ENCODE peak calls at places on chromosomes 4 and X, in nine cellular contexts. W, C, B, M, X, F, T, Y and J are unnamed samples.

GRCh38 chr4:304987-305680 is at the start of gene ZNF732:
- DNase-seq in Y (peak), B (peak), M (no peak), C (peak), X (no peak), T (peak), W (peak), F (no peak), J (no peak)

GRCh38 chr4:101527186-101527585 is 179.9 kb upstream of the PPP3CA start:
- DNase-seq in T (no peak), F (no peak), B (no peak), X (peak), W (no peak), Y (no peak), M (no peak), C (no peak), J (no peak)

GRCh38 chr4:26044524-26044923 is 130.5 kb downstream of the SMIM20 start:
- DNase-seq in X (no peak), Y (no peak), T (no peak), F (no peak), B (no peak), W (no peak), M (no peak), C (no peak), J (no peak)

GRCh38 chr4:108690738-108691137 is 40.3 kb downstream of the OSTC start:
- DNase-seq in M (no peak), F (no peak), T (no peak), Y (no peak), W (no peak), C (no peak), B (no peak), X (no peak), J (no peak)

GRCh38 chr4:142314686-142315085 is 531.4 kb downstream of the INPP4B start:
- DNase-seq in T (peak), X (no peak), M (no peak), B (no peak), W (no peak), F (no peak), Y (no peak), C (no peak), J (no peak)

GRCh38 chrX:21972721-21973120 is 32.2 kb downstream of the SMS start:
- DNase-seq in X (no peak), C (peak), F (no peak), T (no peak), W (peak), B (no peak), Y (no peak), M (no peak), J (peak)

GRCh38 chrX:19091596-19091995 is 30.7 kb downstream of the ADGRG2 start:
- DNase-seq in X (no peak), B (no peak), W (no peak), M (no peak), C (no peak), F (no peak), Y (no peak), T (no peak), J (no peak)

GRCh38 chr4:105352826-105353225 is 121.0 kb downstream of the PPA2 start:
- DNase-seq in B (no peak), W (no peak), Y (no peak), T (no peak), F (no peak), X (peak), C (no peak), M (no peak), J (no peak)

GRCh38 chr4:42331914-42332368 is 65.3 kb upstream of the SHISA3 start:
- DNase-seq in B (no peak), T (no peak), Y (no peak), C (peak), W (peak), X (no peak), M (peak), F (no peak), J (no peak)

GRCh38 chrX:134684956-134685355 is 26.7 kb upstream of the PLAC1 start:
- DNase-seq in X (no peak), C (no peak), B (no peak), Y (no peak), M (no peak), T (no peak), W (no peak), F (no peak), J (no peak)

GRCh38 chr4:67751260-67751659 is 2.9 kb downstream of the GNRHR start:
- DNase-seq in Y (no peak), F (no peak), X (no peak), T (no peak), W (peak), M (no peak), B (no peak), C (no peak), J (no peak)

GRCh38 chr4:11675051-11675800 is 246.5 kb upstream of the HS3ST1 start:
- DNase-seq in W (no peak), Y (no peak), T (no peak), M (no peak), F (no peak), X (no peak), B (no peak), C (no peak), J (no peak)

GRCh38 chr4:85807247-85807915 is 332.4 kb downstream of the ARHGAP24 start:
- DNase-seq in T (no peak), C (peak), W (peak), M (no peak), B (no peak), Y (no peak), F (no peak), X (no peak), J (no peak)

GRCh38 chrX:39670281-39670680 is 427.5 kb downstream of the BCOR start:
- DNase-seq in M (no peak), Y (no peak), F (no peak), B (no peak), T (no peak), C (no peak), X (no peak), W (no peak), J (no peak)

GRCh38 chrX:38654302-38654701 is 93.0 kb downstream of the TSPAN7 start:
- DNase-seq in W (peak), M (peak), X (no peak), B (no peak), C (no peak), F (peak), T (peak), Y (no peak), J (peak)

GRCh38 chr4:25308761-25309160 is 3.8 kb upstream of the ZCCHC4 start:
- DNase-seq in X (no peak), B (no peak), W (no peak), Y (no peak), C (no peak), T (no peak), F (peak), M (no peak), J (no peak)

GRCh38 chr4:65968873-65969272 is 298.6 kb upstream of the EPHA5 start:
- DNase-seq in T (no peak), X (no peak), Y (no peak), F (peak), B (no peak), M (no peak), W (no peak), C (no peak), J (no peak)

GRCh38 chr4:86918539-86919072 is 16.2 kb upstream of the AFF1 start:
- DNase-seq in T (no peak), F (peak), Y (no peak), W (no peak), X (no peak), B (no peak), C (no peak), M (no peak), J (peak)

GRCh38 chr4:31768756-31769155 is 1048.6 kb downstream of the PCDH7 start:
- DNase-seq in W (no peak), X (no peak), F (no peak), B (no peak), C (no peak), T (no peak), M (no peak), Y (no peak), J (no peak)

GRCh38 chr4:56909083-56909981 is 1.6 kb downstream of the REST start:
- DNase-seq in T (peak), B (peak), F (peak), C (peak), X (no peak), M (no peak), Y (no peak), W (peak), J (peak)

GRCh38 chrX:40543661-40544328 is 37.0 kb upstream of the ATP6AP2 start:
- DNase-seq in F (peak), T (peak), B (no peak), X (peak), M (peak), C (no peak), Y (no peak), W (peak), J (peak)

GRCh38 chrX:80138938-80139337 is 124.4 kb downstream of the TBX22 start:
- DNase-seq in X (no peak), Y (no peak), W (no peak), B (no peak), M (no peak), C (no peak), T (no peak), F (no peak), J (no peak)

GRCh38 chr4:103075435-103075893 is 1.1 kb downstream of the SLC9B2 start:
- DNase-seq in F (peak), M (peak), X (no peak), W (peak), B (no peak), T (no peak), Y (no peak), C (no peak), J (peak)

GRCh38 chr4:114137984-114138383 is 158.5 kb upstream of the ARSJ start:
- DNase-seq in M (no peak), T (no peak), C (no peak), X (no peak), B (no peak), Y (no peak), F (no peak), W (no peak), J (no peak)

GRCh38 chr4:114132199-114132598 is 152.8 kb upstream of the ARSJ start:
- DNase-seq in X (no peak), M (no peak), T (no peak), F (no peak), Y (no peak), C (no peak), W (no peak), B (no peak), J (no peak)

GRCh38 chr4:114136067-114136466 is 156.6 kb upstream of the ARSJ start:
- DNase-seq in B (no peak), Y (no peak), F (no peak), W (peak), M (no peak), X (no peak), C (no peak), T (no peak), J (no peak)

GRCh38 chr4:114132830-114133229 is 153.4 kb upstream of the ARSJ start:
- DNase-seq in M (no peak), F (no peak), C (no peak), W (no peak), Y (no peak), X (no peak), B (no peak), T (no peak), J (no peak)
- TF ChIP-seq POLR2A in M (no peak), F (no peak), C (no peak), W (no peak), Y (no peak), X (no peak), B (no peak), T (no peak), J (no peak)

GRCh38 chrX:49271341-49271740 is 1.7 kb downstream of the PPP1R3F start:
- DNase-seq in T (no peak), F (no peak), B (no peak), Y (no peak), M (no peak), W (no peak), C (no peak), X (no peak), J (peak)

GRCh38 chrX:49270249-49270921 is 792 bp downstream of the PPP1R3F start:
- DNase-seq in C (no peak), X (no peak), F (no peak), T (no peak), M (no peak), W (no peak), B (no peak), Y (no peak), J (peak)

GRCh38 chrX:49269010-49269767 is 404 bp upstream of the PPP1R3F start:
- DNase-seq in Y (peak), M (peak), W (peak), F (peak), X (peak), B (peak), C (peak), T (peak), J (peak)

GRCh38 chrX:49268702-49269009 is 937 bp upstream of the PPP1R3F start:
- DNase-seq in Y (no peak), W (no peak), X (no peak), M (no peak), B (no peak), C (no peak), T (no peak), F (no peak), J (no peak)

DNA sequence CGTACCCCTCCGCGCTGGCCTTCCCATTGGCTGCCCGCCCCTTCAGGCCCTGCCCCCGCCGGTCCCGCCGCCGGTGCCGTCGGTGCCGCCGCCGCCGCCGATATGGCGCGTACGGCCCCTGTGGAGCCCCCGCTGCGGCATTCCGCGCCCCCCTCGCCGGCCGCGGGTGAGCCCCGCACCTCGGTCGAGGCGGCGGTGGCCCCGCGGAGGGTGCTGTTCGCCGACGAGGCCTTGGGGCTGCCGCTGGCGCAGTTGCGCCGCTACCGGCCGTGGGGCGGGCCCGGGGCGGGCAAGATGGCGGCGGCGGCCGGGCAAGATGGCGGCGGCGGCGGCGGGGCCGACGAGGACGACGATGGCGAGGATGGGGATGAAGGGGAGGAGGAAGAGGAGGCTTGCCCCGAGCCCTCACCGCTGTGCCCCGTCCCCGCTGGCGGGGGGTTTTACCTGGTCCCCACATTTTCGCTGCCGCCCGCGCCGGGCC is at the start of gene PPP1R3F:
- DNase-seq in X (no peak), T (no peak), M (no peak), F (no peak), Y (no peak), C (no peak), B (no peak), W (peak), J (no peak)
- TF ChIP-seq POLR2A in X (peak), T (no peak), M (no peak), F (no peak), Y (no peak), C (peak), B (peak), W (no peak), J (no peak)

DNA sequence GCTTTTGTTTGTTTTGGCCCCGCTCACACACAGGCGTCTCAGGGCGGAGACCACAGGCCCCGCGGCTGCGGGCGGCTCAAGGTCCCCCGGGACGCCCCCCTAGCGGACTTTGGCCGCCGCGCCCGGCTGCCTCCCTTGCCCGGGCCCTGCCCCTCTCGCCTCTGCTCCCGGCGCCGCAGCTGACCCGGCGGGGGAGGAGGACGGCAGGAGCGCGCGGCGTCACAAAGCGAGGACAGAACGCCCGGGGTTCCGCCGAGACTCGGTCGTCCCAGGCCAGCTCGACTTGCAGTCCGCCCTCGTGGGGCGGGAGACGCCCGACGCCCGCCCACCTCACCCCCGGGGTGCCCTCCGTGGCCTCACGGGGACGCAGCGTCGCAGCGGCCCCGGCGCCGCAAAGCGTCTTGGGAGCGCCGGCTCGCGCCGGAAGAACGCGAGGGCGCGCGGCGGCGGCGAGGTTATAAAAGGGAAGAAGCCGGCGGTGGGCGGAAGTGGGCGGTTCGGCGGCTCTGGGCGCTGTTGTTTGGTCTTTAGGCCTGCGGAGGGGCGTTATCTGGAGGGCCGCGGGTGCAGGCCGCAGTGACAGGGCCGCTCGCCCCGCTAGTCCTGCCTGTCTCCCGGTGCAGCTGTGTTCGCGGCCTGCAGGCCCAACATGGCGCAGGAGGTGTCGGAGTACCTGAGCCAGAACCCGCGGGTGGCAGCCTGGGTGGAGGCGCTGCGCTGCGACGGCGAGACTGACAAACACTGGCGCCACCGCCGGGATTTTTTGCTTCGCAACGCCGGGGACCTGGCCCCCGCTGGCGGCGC is at the start of gene CDKN2AIP:
- DNase-seq in B (peak), C (peak), F (peak), X (peak), W (peak), T (peak), M (peak), Y (peak), J (peak)
- TF ChIP-seq POLR2A in B (peak), C (peak), F (peak), X (peak), W (peak), T (peak), M (no peak), Y (peak), J (peak)

DNA sequence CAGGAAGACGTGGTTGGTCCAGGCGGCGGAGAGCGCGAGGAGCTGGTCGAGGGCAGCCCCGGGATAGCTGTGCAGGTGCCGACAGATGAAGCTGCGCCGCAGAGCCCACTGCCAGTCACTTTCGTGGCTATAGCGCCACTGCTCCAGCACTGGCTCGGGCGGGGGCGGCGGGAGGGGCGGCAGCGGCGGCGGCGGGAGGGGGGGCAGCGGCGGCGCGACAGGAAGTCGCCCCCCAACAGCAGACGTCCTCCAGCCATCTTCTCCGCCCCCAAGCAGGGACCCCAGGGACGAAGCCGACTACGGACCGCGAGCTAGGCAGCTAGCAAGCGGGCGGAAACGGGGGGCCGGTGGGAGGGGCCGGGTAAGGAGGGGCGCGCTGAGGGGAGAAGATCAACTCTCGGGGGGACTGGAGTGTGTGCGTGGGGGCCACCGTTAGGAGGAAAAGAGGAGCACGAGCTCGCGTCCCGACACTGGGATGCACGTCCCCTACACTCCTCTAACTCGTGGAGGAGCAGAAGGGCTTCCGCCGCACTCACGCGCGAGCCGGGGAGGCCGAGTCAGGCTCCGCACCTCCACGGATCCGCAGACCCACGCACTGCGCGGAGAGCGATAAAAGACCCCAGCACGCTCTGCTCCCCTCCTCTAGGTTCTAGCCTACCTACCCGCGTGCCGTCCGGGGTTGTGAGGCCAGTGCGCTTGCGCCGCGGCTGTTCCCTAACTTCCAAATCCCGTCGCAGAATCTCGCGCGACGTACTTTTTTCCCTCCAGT is at the start of gene NKRF:
- DNase-seq in T (peak), W (peak), B (peak), Y (peak), X (peak), M (no peak), F (peak), C (peak), J (peak)
- TF ChIP-seq POLR2A in T (peak), W (peak), B (peak), Y (peak), X (peak), M (peak), F (peak), C (peak), J (peak)